ENCODE peak calls at places on chromosomes 13 and 19, in eight cellular contexts. One of them, this sample, is unnamed.

GRCh38 chr19:51253088-51253806 is 2.4 kb downstream of the SIGLECL1 start:
- DNase-seq in hippocampal formation: no peak
- DNase-seq in heart right ventricle: no peak
- DNase-seq in C1 segment of cervical spinal cord: no peak
- DNase-seq in dermis microvascular lymphatic vessel endothelial cell: no peak
- DNase-seq in CD8-positive, alpha-beta memory T cell: no peak
- DNase-seq in NCI-H1092 treated with DMSO at 0.1 percent for 48 hours: no peak
- DNase-seq in neural progenitor cell: no peak
- DNase-seq in this sample: no peak

GRCh38 chr19:964761-965694 is 19.1 kb upstream of the WDR18 start:
- DNase-seq in CD8-positive, alpha-beta memory T cell: no peak
- DNase-seq in dermis microvascular lymphatic vessel endothelial cell: peak; percentile 24
- DNase-seq in neural progenitor cell: no peak
- DNase-seq in NCI-H1092 treated with DMSO at 0.1 percent for 48 hours: no peak
- DNase-seq in C1 segment of cervical spinal cord: no peak
- DNase-seq in heart right ventricle: no peak
- DNase-seq in hippocampal formation: no peak
- DNase-seq in this sample: no peak

GRCh38 chr19:35533822-35534521 is 716 bp downstream of the GAPDHS start:
- DNase-seq in CD8-positive, alpha-beta memory T cell: no peak
- DNase-seq in dermis microvascular lymphatic vessel endothelial cell: no peak
- DNase-seq in C1 segment of cervical spinal cord: no peak
- DNase-seq in hippocampal formation: no peak
- DNase-seq in neural progenitor cell: peak; percentile 58
- DNase-seq in NCI-H1092 treated with DMSO at 0.1 percent for 48 hours: no peak
- DNase-seq in heart right ventricle: no peak
- DNase-seq in this sample: peak; percentile 50

GRCh38 chr13:76231522-76232167 is 595.5 kb downstream of the LMO7 start:
- DNase-seq in NCI-H1092 treated with DMSO at 0.1 percent for 48 hours: no peak
- DNase-seq in neural progenitor cell: no peak
- DNase-seq in dermis microvascular lymphatic vessel endothelial cell: no peak
- DNase-seq in CD8-positive, alpha-beta memory T cell: no peak
- DNase-seq in hippocampal formation: no peak
- DNase-seq in C1 segment of cervical spinal cord: no peak
- DNase-seq in heart right ventricle: no peak
- DNase-seq in this sample: no peak

GRCh38 chr13:114134111-114134943 is 1.9 kb upstream of the RASA3 start:
- DNase-seq in C1 segment of cervical spinal cord: peak; percentile 46
- DNase-seq in NCI-H1092 treated with DMSO at 0.1 percent for 48 hours: peak; percentile 47
- DNase-seq in heart right ventricle: no peak
- DNase-seq in CD8-positive, alpha-beta memory T cell: peak; percentile 62
- DNase-seq in neural progenitor cell: peak; percentile 60
- DNase-seq in dermis microvascular lymphatic vessel endothelial cell: no peak
- DNase-seq in hippocampal formation: no peak
- DNase-seq in this sample: no peak

GRCh38 chr13:40681341-40682051 is 15.1 kb upstream of the FOXO1 start:
- DNase-seq in NCI-H1092 treated with DMSO at 0.1 percent for 48 hours: no peak
- DNase-seq in hippocampal formation: no peak
- DNase-seq in neural progenitor cell: no peak
- DNase-seq in C1 segment of cervical spinal cord: no peak
- DNase-seq in heart right ventricle: peak; percentile 28
- DNase-seq in dermis microvascular lymphatic vessel endothelial cell: peak; percentile 91
- DNase-seq in CD8-positive, alpha-beta memory T cell: no peak
- DNase-seq in this sample: no peak

GRCh38 chr19:40519352-40520322 is 52.8 kb downstream of the SPTBN4 start:
- DNase-seq in CD8-positive, alpha-beta memory T cell: no peak
- DNase-seq in C1 segment of cervical spinal cord: no peak
- DNase-seq in neural progenitor cell: peak; percentile 74
- DNase-seq in dermis microvascular lymphatic vessel endothelial cell: peak; percentile 41
- DNase-seq in hippocampal formation: no peak
- DNase-seq in NCI-H1092 treated with DMSO at 0.1 percent for 48 hours: no peak
- DNase-seq in heart right ventricle: no peak
- DNase-seq in this sample: peak; percentile 74

GRCh38 chr13:46575843-46576242 is 22.9 kb downstream of the LRCH1 start:
- DNase-seq in hippocampal formation: no peak
- DNase-seq in NCI-H1092 treated with DMSO at 0.1 percent for 48 hours: no peak
- DNase-seq in C1 segment of cervical spinal cord: peak; percentile 60
- DNase-seq in heart right ventricle: peak; percentile 36
- DNase-seq in neural progenitor cell: peak; percentile 41
- DNase-seq in CD8-positive, alpha-beta memory T cell: no peak
- DNase-seq in dermis microvascular lymphatic vessel endothelial cell: no peak
- DNase-seq in this sample: no peak

GRCh38 chr13:24215732-24216131 is 55.2 kb downstream of the SPATA13 start:
- DNase-seq in CD8-positive, alpha-beta memory T cell: no peak
- DNase-seq in C1 segment of cervical spinal cord: peak; percentile 93
- DNase-seq in NCI-H1092 treated with DMSO at 0.1 percent for 48 hours: no peak
- DNase-seq in hippocampal formation: peak; percentile 63
- DNase-seq in neural progenitor cell: peak; percentile 31
- DNase-seq in heart right ventricle: peak; percentile 66
- DNase-seq in dermis microvascular lymphatic vessel endothelial cell: peak; percentile 72
- DNase-seq in this sample: no peak

GRCh38 chr13:113802090-113802531 is 43.1 kb downstream of the TMEM255B start:
- DNase-seq in CD8-positive, alpha-beta memory T cell: peak; percentile 34
- DNase-seq in dermis microvascular lymphatic vessel endothelial cell: peak; percentile 49
- DNase-seq in neural progenitor cell: peak; percentile 67
- DNase-seq in heart right ventricle: peak; percentile 57
- DNase-seq in hippocampal formation: no peak
- DNase-seq in NCI-H1092 treated with DMSO at 0.1 percent for 48 hours: no peak
- DNase-seq in C1 segment of cervical spinal cord: no peak
- DNase-seq in this sample: no peak

GRCh38 chr13:97273341-97273831 is 51.3 kb downstream of the MBNL2 start:
- DNase-seq in neural progenitor cell: no peak
- DNase-seq in dermis microvascular lymphatic vessel endothelial cell: no peak
- DNase-seq in CD8-positive, alpha-beta memory T cell: no peak
- DNase-seq in heart right ventricle: no peak
- DNase-seq in NCI-H1092 treated with DMSO at 0.1 percent for 48 hours: no peak
- DNase-seq in C1 segment of cervical spinal cord: no peak
- DNase-seq in hippocampal formation: no peak
- DNase-seq in this sample: no peak

GRCh38 chr13:33285420-33286124 is at the start of gene STARD13:
- DNase-seq in dermis microvascular lymphatic vessel endothelial cell: peak; percentile 96
- DNase-seq in heart right ventricle: peak; percentile 97
- DNase-seq in C1 segment of cervical spinal cord: peak; percentile 53
- DNase-seq in NCI-H1092 treated with DMSO at 0.1 percent for 48 hours: no peak
- DNase-seq in hippocampal formation: peak; percentile 92
- DNase-seq in CD8-positive, alpha-beta memory T cell: no peak
- DNase-seq in neural progenitor cell: peak; percentile 91
- DNase-seq in this sample: peak; percentile 88

GRCh38 chr19:36136975-36137686 is 2.7 kb upstream of the CAPNS1 start:
- DNase-seq in hippocampal formation: no peak
- DNase-seq in CD8-positive, alpha-beta memory T cell: no peak
- DNase-seq in C1 segment of cervical spinal cord: peak; percentile 68
- DNase-seq in NCI-H1092 treated with DMSO at 0.1 percent for 48 hours: peak; percentile 42
- DNase-seq in neural progenitor cell: no peak
- DNase-seq in dermis microvascular lymphatic vessel endothelial cell: peak; percentile 58
- DNase-seq in heart right ventricle: peak; percentile 63
- DNase-seq in this sample: peak; percentile 96

GRCh38 chr19:46782355-46783019 is 5.9 kb downstream of the SLC1A5 start:
- DNase-seq in heart right ventricle: no peak
- DNase-seq in CD8-positive, alpha-beta memory T cell: no peak
- DNase-seq in NCI-H1092 treated with DMSO at 0.1 percent for 48 hours: no peak
- DNase-seq in hippocampal formation: no peak
- DNase-seq in C1 segment of cervical spinal cord: no peak
- DNase-seq in dermis microvascular lymphatic vessel endothelial cell: no peak
- DNase-seq in neural progenitor cell: no peak
- DNase-seq in this sample: no peak